ENCODE peak calls at places on chromosome 17, in nine cellular contexts. M is transverse colon, D is body of pancreas, G is GM12865, A is cardiac muscle cell, O is choroid plexus epithelial cell, C is esophagus squamous epithelium, P is astrocyte of the spinal cord, E is HL-60. J is an unnamed sample.

GRCh38 chr17:41332239-41332638 is 16.7 kb upstream of the KRTAP17-1 start:
- DNase-seq in M (no peak), D (no peak), G (no peak), A (no peak), O (no peak), C (no peak), P (no peak), E (no peak), J (no peak)

GRCh38 chr17:8337802-8338744 is 1.6 kb upstream of the ODF4 start:
- DNase-seq in M (no peak), D (no peak), G (peak; percentile 37), A (no peak), O (peak; percentile 15), C (no peak), P (no peak), E (no peak), J (no peak)

GRCh38 chr17:47244697-47245096 is 8.9 kb upstream of the ITGB3 start:
- DNase-seq in M (no peak), D (no peak), G (no peak), A (no peak), O (no peak), C (no peak), P (no peak), E (no peak), J (no peak)

GRCh38 chr17:70668938-70669778 is 499.8 kb downstream of the KCNJ2 start:
- DNase-seq in M (no peak), D (no peak), G (no peak), A (no peak), O (no peak), C (no peak), P (no peak), E (no peak), J (no peak)

GRCh38 chr17:37745801-37746426 is 1.1 kb upstream of the HNF1B start:
- DNase-seq in M (peak; percentile 20), D (peak; percentile 46), G (no peak), A (no peak), O (no peak), C (no peak), P (no peak), E (no peak), J (no peak)

GRCh38 chr17:76852843-76853242 is 15.4 kb upstream of the MGAT5B start:
- DNase-seq in M (no peak), D (no peak), G (no peak), A (no peak), O (no peak), C (no peak), P (no peak), E (no peak), J (no peak)

GRCh38 chr17:265726-266125 is 84.3 kb upstream of the DOC2B start:
- DNase-seq in M (no peak), D (no peak), G (no peak), A (no peak), O (no peak), C (no peak), P (no peak), E (no peak), J (peak; percentile 23)

GRCh38 chr17:81397314-81398169 is 2.3 kb downstream of the BAHCC1 start:
- DNase-seq in M (peak; percentile 47), D (peak; percentile 64), G (no peak), A (peak; percentile 74), O (peak; percentile 67), C (no peak), P (peak; percentile 77), E (no peak), J (peak; percentile 78)

GRCh38 chr17:72034000-72034399 is 86.8 kb upstream of the SOX9 start:
- DNase-seq in M (no peak), D (no peak), G (peak; percentile 79), A (no peak), O (no peak), C (no peak), P (no peak), E (no peak), J (no peak)

GRCh38 chr17:72038427-72038826 is 82.4 kb upstream of the SOX9 start:
- DNase-seq in M (no peak), D (no peak), G (peak; percentile 59), A (no peak), O (no peak), C (no peak), P (no peak), E (no peak), J (no peak)

GRCh38 chr17:72039490-72039889 is 81.3 kb upstream of the SOX9 start:
- DNase-seq in M (no peak), D (no peak), G (no peak), A (peak; percentile 18), O (no peak), C (no peak), P (no peak), E (no peak), J (no peak)
- H3K4me3 ChIP-seq in M (no peak overlapping the region), D (no peak overlapping the region), G (no peak overlapping the region), A (no peak overlapping the region), O (no peak overlapping the region), C (no peak overlapping the region), P (no peak overlapping the region), E (no peak overlapping the region), J (no peak overlapping the region)

GRCh38 chr17:58530655-58531054 is 16.2 kb upstream of the MTMR4 start:
- DNase-seq in M (no peak), D (no peak), G (no peak), A (no peak), O (no peak), C (no peak), P (no peak), E (no peak), J (no peak)

GRCh38 chr17:58531122-58531521 is 16.7 kb upstream of the MTMR4 start:
- DNase-seq in M (no peak), D (no peak), G (no peak), A (no peak), O (no peak), C (no peak), P (no peak), E (no peak), J (no peak)

GRCh38 chr17:58533616-58534188 is 19.3 kb upstream of the MTMR4 start:
- DNase-seq in M (no peak), D (no peak), G (no peak), A (no peak), O (no peak), C (no peak), P (no peak), E (no peak), J (no peak)

GRCh38 chr17:58532555-58532951 is 18.1 kb upstream of the MTMR4 start:
- DNase-seq in M (no peak), D (no peak), G (no peak), A (no peak), O (no peak), C (no peak), P (no peak), E (no peak), J (no peak)

DNA sequence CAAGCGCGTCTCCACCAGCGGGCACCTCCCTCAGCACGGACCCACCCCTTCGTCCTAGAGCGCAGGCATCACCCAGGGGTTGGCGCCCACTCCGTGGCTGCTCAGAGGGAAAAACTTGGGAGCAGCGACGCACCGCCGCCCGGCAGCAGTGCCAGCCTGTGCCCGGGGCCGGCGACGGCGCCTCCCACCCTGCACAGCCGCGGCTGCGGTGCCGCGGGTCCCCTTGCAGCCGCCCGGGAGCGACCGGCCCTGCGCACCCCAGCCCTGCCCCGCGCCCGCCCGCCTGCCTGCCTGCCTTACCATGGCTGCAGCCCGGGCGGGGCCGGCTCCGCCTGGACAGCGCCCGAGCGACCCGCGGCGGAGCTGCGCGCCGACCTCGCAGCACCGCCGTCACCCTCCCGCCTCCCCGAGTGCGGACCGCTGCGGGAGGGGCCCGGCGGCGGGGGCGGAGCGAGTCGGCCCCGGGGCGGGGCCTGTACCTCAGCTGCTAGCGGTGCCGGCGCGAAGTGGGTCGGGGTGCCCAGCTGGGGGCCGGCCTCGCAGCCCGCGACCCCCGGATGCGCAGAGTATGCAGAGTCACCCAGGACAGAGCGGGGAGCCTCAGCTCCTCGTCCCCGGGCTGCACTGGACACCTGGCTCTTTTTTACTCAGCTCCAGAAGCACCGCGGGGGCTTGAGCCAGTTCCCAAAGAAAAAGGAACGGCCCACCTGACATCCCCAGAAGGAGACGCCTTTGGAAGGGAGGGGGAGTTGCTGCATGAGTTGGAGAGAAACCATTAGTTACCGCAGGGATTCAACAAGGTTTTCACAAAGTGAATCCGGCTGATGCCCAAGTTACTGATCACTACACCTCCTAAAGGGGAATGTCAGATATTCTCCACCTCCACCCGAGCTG is 17.5 kb upstream of the MTMR4 start:
- DNase-seq in M (peak; percentile 64), D (peak; percentile 77), G (peak; percentile 35), A (peak; percentile 55), O (peak; percentile 26), C (no peak), P (no peak), E (peak; percentile 34), J (no peak)
- H3K4me3 ChIP-seq in M (peak overlapping the region; percentile 20), D (no peak overlapping the region), G (peak overlapping the region; percentile 17), A (peak overlapping the region; percentile 61), O (peak overlapping the region; percentile 52), C (peak overlapping the region; percentile 59), P (peak overlapping the region; percentile 37), E (peak overlapping the region; percentile 23), J (peak overlapping the region; percentile 41)

DNA sequence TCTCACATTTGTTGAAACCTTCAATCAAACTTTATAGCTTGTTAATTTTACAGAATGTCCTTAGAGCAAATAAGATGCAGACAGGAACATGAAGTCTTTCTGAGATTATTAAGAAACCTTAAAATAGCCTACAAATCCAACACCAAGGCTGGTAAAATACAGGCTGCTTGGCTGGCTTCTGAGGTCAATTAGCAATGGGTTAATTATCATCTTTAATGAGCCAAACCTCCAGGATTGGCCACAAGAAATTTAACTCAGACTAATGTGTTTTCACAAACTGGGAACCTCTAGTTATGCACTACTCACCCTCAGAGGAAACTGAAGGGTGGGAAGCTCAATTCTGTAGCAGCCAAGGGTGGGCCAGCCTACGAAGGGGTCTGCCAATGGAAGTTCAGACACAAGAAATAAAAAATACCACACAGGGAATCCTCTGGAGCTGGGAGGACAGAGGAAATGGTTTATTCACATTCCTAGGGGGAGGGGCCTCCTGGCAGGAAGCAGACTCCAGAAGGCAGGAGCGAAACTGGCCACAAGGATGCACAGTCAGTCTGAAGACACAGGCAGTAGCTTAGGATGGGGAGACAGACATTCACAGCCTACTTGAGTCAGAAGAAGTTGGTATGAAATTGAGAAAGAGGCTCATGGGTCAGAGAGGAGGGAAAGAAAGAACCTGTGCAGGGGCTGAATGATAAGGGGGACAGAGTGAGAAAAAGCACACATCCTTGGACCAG is 36.1 kb downstream of the HIC1 start:
- DNase-seq in M (peak; percentile 56), D (no peak), G (peak; percentile 41), A (peak; percentile 95), O (peak; percentile 96), C (no peak), P (peak; percentile 94), E (no peak), J (peak; percentile 90)
- H3K4me3 ChIP-seq in M (no peak overlapping the region), D (no peak overlapping the region), G (peak overlapping the region; percentile 79), A (no peak overlapping the region), O (no peak overlapping the region), C (no peak overlapping the region), P (no peak overlapping the region), E (no peak overlapping the region), J (no peak overlapping the region)

GRCh38 chr17:35345926-35346771 is 27.3 kb downstream of the SLFN11 start:
- DNase-seq in M (peak; percentile 54), D (peak; percentile 40), G (no peak), A (peak; percentile 81), O (peak; percentile 38), C (no peak), P (peak; percentile 22), E (peak; percentile 94), J (no peak)

GRCh38 chr17:35344262-35344661 is 29.2 kb downstream of the SLFN11 start:
- DNase-seq in M (no peak), D (no peak), G (no peak), A (no peak), O (no peak), C (no peak), P (no peak), E (no peak), J (no peak)

GRCh38 chr17:35341465-35341992 is 31.9 kb downstream of the SLFN11 start:
- DNase-seq in M (no peak), D (no peak), G (peak; percentile 78), A (no peak), O (no peak), C (no peak), P (no peak), E (peak; percentile 70), J (no peak)

GRCh38 chr17:35342207-35342744 is 31.1 kb downstream of the SLFN11 start:
- DNase-seq in M (no peak), D (no peak), G (no peak), A (no peak), O (no peak), C (no peak), P (no peak), E (no peak), J (no peak)

GRCh38 chr17:35345445-35345925 is 27.9 kb downstream of the SLFN11 start:
- DNase-seq in M (no peak), D (no peak), G (no peak), A (peak; percentile 1), O (no peak), C (no peak), P (no peak), E (no peak), J (no peak)
- H3K4me3 ChIP-seq in M (no peak overlapping the region), D (no peak overlapping the region), G (no peak overlapping the region), A (no peak overlapping the region), O (peak overlapping the region; percentile 57), C (peak overlapping the region; percentile 48), P (peak overlapping the region; percentile 28), E (peak overlapping the region; percentile 42), J (no peak overlapping the region)